ENCODE peak calls at places on chromosomes 7 and 10, in six cellular contexts. Y is prostate gland, H is body of pancreas, X is IMR-90, C is tibial nerve, L is heart left ventricle. F is an unnamed sample.

GRCh38 chr7:100966542-100967291 is 2.6 kb upstream of the MUC12 start:
- DNase-seq in Y (no peak), H (no peak), X (no peak), C (no peak), L (no peak), F (peak; percentile 61)

GRCh38 chr10:27390681-27391080 is 113.4 kb upstream of the RAB18 start:
- DNase-seq in Y (no peak), H (no peak), X (peak; percentile 7), C (no peak), L (no peak), F (no peak)

GRCh38 chr10:86413046-86413728 is 46.6 kb upstream of the GRID1 start:
- DNase-seq in Y (no peak), H (no peak), X (peak; percentile 59), C (no peak), L (no peak), F (no peak)

GRCh38 chr7:1300636-1301035 is 68.0 kb downstream of the UNCX start:
- DNase-seq in Y (no peak), H (no peak), X (no peak), C (no peak), L (no peak), F (no peak)

GRCh38 chr10:50503661-50504320 is 120.0 kb downstream of the SGMS1 start:
- DNase-seq in Y (no peak), H (no peak), X (no peak), C (no peak), L (no peak), F (no peak)

GRCh38 chr7:50092579-50093411 is at the start of gene ZPBP:
- DNase-seq in Y (peak; percentile 26), H (peak; percentile 46), X (peak; percentile 4), C (peak; percentile 21), L (peak; percentile 10), F (no peak)

GRCh38 chr10:118278649-118279048 is 63.5 kb downstream of the FAM204A start:
- DNase-seq in Y (no peak), H (no peak), X (no peak), C (no peak), L (no peak), F (no peak)

GRCh38 chr10:81882011-81882410 is 7.0 kb downstream of the NRG3 start:
- DNase-seq in Y (no peak), H (no peak), X (no peak), C (no peak), L (no peak), F (no peak)

GRCh38 chr7:156049366-156049765 is 237.1 kb upstream of the SHH start:
- DNase-seq in Y (no peak), H (no peak), X (no peak), C (no peak), L (no peak), F (no peak)

GRCh38 chr10:1425886-1426285 is 311.4 kb downstream of the ADARB2 start:
- DNase-seq in Y (no peak), H (no peak), X (no peak), C (no peak), L (no peak), F (no peak)

GRCh38 chr10:1424648-1425047 is 312.7 kb downstream of the ADARB2 start:
- DNase-seq in Y (no peak), H (no peak), X (no peak), C (no peak), L (no peak), F (no peak)

GRCh38 chr10:1422275-1422674 is 315.1 kb downstream of the ADARB2 start:
- DNase-seq in Y (no peak), H (no peak), X (no peak), C (no peak), L (no peak), F (no peak)

GRCh38 chr10:1420663-1421362 is 316.5 kb downstream of the ADARB2 start:
- DNase-seq in Y (peak; percentile 66), H (peak; percentile 77), X (no peak), C (peak; percentile 30), L (no peak), F (peak; percentile 61)

GRCh38 chr10:1423676-1424253 is 313.6 kb downstream of the ADARB2 start:
- DNase-seq in Y (no peak), H (no peak), X (no peak), C (no peak), L (no peak), F (no peak)
- TF ChIP-seq POLR2A in Y (no peak), H (no peak), X (no peak), C (no peak), L (no peak), F (no peak)

DNA sequence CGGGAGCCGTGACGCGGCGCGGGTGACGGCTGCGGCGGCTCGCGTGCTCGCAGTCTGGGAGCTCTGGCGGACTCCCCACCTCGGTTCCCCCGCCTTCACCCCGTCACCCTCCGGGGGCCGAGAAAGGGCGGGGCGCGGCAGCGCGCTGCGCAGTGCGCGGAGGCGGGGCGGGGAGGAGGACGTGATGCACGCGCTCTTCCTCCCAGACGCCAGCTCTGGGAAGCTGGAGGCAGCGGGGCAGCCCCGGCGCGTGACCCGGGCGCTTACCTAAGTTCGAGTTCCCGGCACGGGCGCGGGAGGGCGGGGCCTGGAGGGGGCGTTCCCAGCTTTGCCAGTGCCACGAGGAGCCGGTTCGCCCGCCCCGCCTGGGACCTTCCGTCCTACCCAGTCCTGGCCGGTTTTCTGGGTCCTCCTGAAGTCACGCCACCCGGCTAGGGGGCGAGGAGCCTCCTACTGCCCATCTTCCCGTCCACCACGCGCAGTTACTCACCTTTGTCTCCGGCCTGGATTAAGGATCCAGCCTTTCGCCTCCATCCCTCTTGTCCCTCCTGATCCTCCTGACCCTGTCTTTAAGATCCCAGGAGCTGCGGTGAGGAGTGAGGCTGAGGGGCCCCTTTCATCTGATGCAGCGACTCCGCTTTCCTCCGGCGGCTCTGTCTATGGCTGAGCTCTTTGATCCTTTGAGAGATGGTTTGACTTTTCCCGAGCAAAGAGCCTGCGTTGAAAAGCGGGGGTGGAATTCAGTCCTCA is 443 bp upstream of the NAMPT start:
- DNase-seq in Y (peak; percentile 99), H (peak; percentile 100), X (peak; percentile 97), C (peak; percentile 98), L (peak; percentile 96), F (peak; percentile 100)
- TF ChIP-seq POLR2A in Y (peak; percentile 60), H (peak; percentile 89), X (peak; percentile 80), C (peak; percentile 53), L (peak; percentile 75), F (peak; percentile 77)

GRCh38 chr10:44864637-44865288 is 46.4 kb upstream of the TMEM72 start:
- DNase-seq in Y (peak; percentile 84), H (peak; percentile 96), X (peak; percentile 75), C (peak; percentile 95), L (peak; percentile 89), F (peak; percentile 93)
- TF ChIP-seq POLR2A in Y (no peak), H (peak; percentile 4), X (no peak), C (no peak), L (peak; percentile 11), F (no peak)

GRCh38 chr10:5460468-5461200 is 38.7 kb downstream of the CALML5 start:
- DNase-seq in Y (no peak), H (no peak), X (no peak), C (no peak), L (no peak), F (no peak)
- TF ChIP-seq POLR2A in Y (no peak), H (no peak), X (no peak), C (no peak), L (no peak), F (no peak)

GRCh38 chr10:72275351-72276012 is 1.8 kb downstream of the DDIT4 start:
- DNase-seq in Y (no peak), H (peak; percentile 51), X (peak; percentile 34), C (no peak), L (no peak), F (peak; percentile 46)
- TF ChIP-seq POLR2A in Y (peak; percentile 25), H (no peak), X (no peak), C (no peak), L (no peak), F (no peak)

F was measured in transverse colon.